ENCODE peak calls at places on chromosome 10, in four cellular contexts. P is suprapubic skin, Q is testis, O is body of pancreas. U is an unnamed sample.

GRCh38 chr10:51321968-51322367 is 247.7 kb downstream of the PRKG1 start:
- DNase-seq in P (no peak), Q (no peak), O (no peak), U (no peak)

GRCh38 chr10:12077580-12078180 is 8.9 kb downstream of the DHTKD1 start:
- DNase-seq in P (no peak), Q (no peak), O (no peak), U (no peak)

GRCh38 chr10:50582766-50583762 is 40.7 kb downstream of the SGMS1 start:
- DNase-seq in P (no peak), Q (no peak), O (no peak), U (no peak)

GRCh38 chr10:31749293-31749692 is 179.3 kb downstream of the ARHGAP12 start:
- DNase-seq in P (no peak), Q (no peak), O (peak), U (no peak)

GRCh38 chr10:88989824-88990527 is 622 bp upstream of the FAS start:
- DNase-seq in P (no peak), Q (peak), O (peak), U (peak)

GRCh38 chr10:29569778-29570177 is 65.0 kb downstream of the SVIL start:
- DNase-seq in P (no peak), Q (no peak), O (no peak), U (no peak)

GRCh38 chr10:1665681-1666080 is 71.6 kb downstream of the ADARB2 start:
- DNase-seq in P (no peak), Q (no peak), O (no peak), U (no peak)

GRCh38 chr10:66783296-66783695 is 142.5 kb upstream of the LRRTM3 start:
- DNase-seq in P (no peak), Q (no peak), O (no peak), U (no peak)

GRCh38 chr10:14665304-14665703 is 109.4 kb downstream of the FAM107B start:
- DNase-seq in P (no peak), Q (no peak), O (peak), U (no peak)

GRCh38 chr10:103793920-103794883 is 61.2 kb downstream of the SH3PXD2A start:
- DNase-seq in P (peak), Q (no peak), O (peak), U (peak)

GRCh38 chr10:60917331-60918280 is 26.4 kb downstream of the RHOBTB1 start:
- DNase-seq in P (no peak), Q (no peak), O (no peak), U (no peak)

GRCh38 chr10:100014129-100014762 is 4.5 kb upstream of the DNMBP start:
- DNase-seq in P (no peak), Q (no peak), O (no peak), U (no peak)

GRCh38 chr10:101008823-101009423 is 9.3 kb downstream of the LZTS2 start:
- DNase-seq in P (no peak), Q (no peak), O (no peak), U (no peak)

GRCh38 chr10:102434251-102434913 is 2.0 kb upstream of the CUEDC2 start:
- DNase-seq in P (no peak), Q (no peak), O (no peak), U (no peak)

GRCh38 chr10:119957451-119957850 is 64.9 kb downstream of the SEC23IP start:
- DNase-seq in P (no peak), Q (no peak), O (no peak), U (no peak)

GRCh38 chr10:87861566-87861952 is 1.8 kb downstream of the KLLN start:
- DNase-seq in P (peak), Q (peak), O (peak), U (peak)

GRCh38 chr10:48447356-48448215 is 141.1 kb downstream of the MAPK8 start:
- DNase-seq in P (no peak), Q (no peak), O (no peak), U (no peak)

GRCh38 chr10:2887391-2888070 is 179.8 kb upstream of the PFKP start:
- DNase-seq in P (no peak), Q (no peak), O (no peak), U (no peak)

GRCh38 chr10:125060851-125061556 is 99.4 kb downstream of the CTBP2 start:
- DNase-seq in P (peak), Q (peak), O (peak), U (peak)

GRCh38 chr10:72754275-72755032 is 62.5 kb downstream of the MCU start:
- DNase-seq in P (no peak), Q (no peak), O (no peak), U (no peak)

GRCh38 chr10:2150315-2150714 is 413.0 kb upstream of the ADARB2 start:
- DNase-seq in P (no peak), Q (no peak), O (no peak), U (no peak)

GRCh38 chr10:72274213-72274729 is 547 bp downstream of the DDIT4 start:
- DNase-seq in P (no peak), Q (no peak), O (no peak), U (no peak)

GRCh38 chr10:13016413-13016812 is 14.9 kb upstream of the CCDC3 start:
- DNase-seq in P (no peak), Q (no peak), O (no peak), U (no peak)

GRCh38 chr10:79374312-79375191 is 27.3 kb downstream of the PPIF start:
- DNase-seq in P (peak), Q (peak), O (peak), U (peak)

GRCh38 chr10:79070091-79070610 is 1.4 kb downstream of the ZMIZ1 start:
- DNase-seq in P (no peak), Q (peak), O (peak), U (no peak)

GRCh38 chr10:21334891-21335696 is 190.4 kb downstream of the SKIDA1 start:
- DNase-seq in P (peak), Q (no peak), O (peak), U (peak)

GRCh38 chr10:43623351-43623750 is 17.1 kb downstream of the ZNF485 start:
- DNase-seq in P (no peak), Q (no peak), O (no peak), U (no peak)

GRCh38 chr10:72540193-72540807 is 85.6 kb downstream of the MICU1 start:
- DNase-seq in P (no peak), Q (no peak), O (no peak), U (no peak)

GRCh38 chr10:22740180-22740579 is 25.8 kb upstream of the PIP4K2A start:
- DNase-seq in P (no peak), Q (no peak), O (no peak), U (no peak)

GRCh38 chr10:48604408-48605263 is at the start of gene ARHGAP22:
- DNase-seq in P (peak), Q (peak), O (peak), U (peak)

GRCh38 chr10:132469197-132469942 is 68.2 kb upstream of the INPP5A start:
- DNase-seq in P (peak), Q (no peak), O (no peak), U (no peak)

GRCh38 chr10:103069453-103070331 is 123.4 kb downstream of the NT5C2 start:
- DNase-seq in P (no peak), Q (peak), O (peak), U (peak)

GRCh38 chr10:21134645-21135395 is 237.7 kb upstream of the NEBL start:
- DNase-seq in P (no peak), Q (no peak), O (no peak), U (no peak)

GRCh38 chr10:22710139-22710745 is 4.1 kb downstream of the PIP4K2A start:
- DNase-seq in P (no peak), Q (no peak), O (peak), U (no peak)

GRCh38 chr10:107215681-107216080 is 51.2 kb upstream of the SORCS1 start:
- DNase-seq in P (no peak), Q (no peak), O (no peak), U (no peak)

GRCh38 chr10:78427497-78428031 is 393.9 kb downstream of the RPS24 start:
- DNase-seq in P (no peak), Q (no peak), O (no peak), U (no peak)

GRCh38 chr10:118106426-118106825 is 59.7 kb upstream of the RAB11FIP2 start:
- DNase-seq in P (no peak), Q (peak), O (peak), U (no peak)

GRCh38 chr10:75540357-75541335 is 109.2 kb downstream of the LRMDA start:
- DNase-seq in P (no peak), Q (no peak), O (no peak), U (no peak)

DNA sequence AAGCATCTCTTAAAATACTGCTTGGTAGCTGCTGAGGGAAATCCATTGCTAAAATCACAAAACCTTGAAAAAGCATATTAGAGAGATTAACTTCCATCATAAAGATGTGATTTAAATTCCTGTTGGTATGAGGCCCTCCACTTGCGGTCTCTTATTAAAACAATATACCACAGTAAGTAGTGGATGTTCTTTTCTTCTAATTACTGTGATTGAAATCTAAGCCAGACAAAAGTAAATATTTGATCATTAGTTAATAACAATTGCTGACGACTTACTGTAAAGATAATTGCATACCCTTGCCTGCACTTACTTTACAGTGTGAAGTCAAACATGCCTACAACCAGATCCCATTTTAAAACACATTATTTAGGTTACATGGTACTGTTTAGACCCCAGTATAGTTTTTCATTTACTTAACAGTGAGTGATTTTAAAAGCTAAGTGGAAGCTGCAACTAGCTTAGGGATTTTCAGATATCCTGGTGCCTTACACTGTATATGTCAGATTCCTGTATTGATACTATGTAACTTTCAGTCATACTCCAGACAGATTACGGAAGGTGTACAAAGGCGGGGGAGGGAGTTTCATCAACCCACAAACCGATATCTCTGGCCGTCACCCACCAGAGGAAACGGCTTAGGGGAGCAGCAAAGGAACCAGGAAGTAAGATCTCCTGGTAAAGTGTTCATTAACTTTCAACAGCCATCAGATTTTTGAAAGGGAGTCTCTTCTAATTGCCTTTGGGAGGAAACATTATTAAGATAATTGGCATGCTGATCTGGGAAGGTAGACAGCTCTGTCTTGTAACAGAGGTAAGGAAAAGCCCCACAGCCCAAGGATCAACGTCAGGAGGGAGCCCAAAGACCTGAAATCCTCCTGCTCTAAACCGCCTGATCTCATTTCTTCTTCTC is 952 bp downstream of the NRP1 start:
- DNase-seq in P (no peak), Q (no peak), O (no peak), U (no peak)
- H3K4me3 ChIP-seq in P (peak), Q (peak), O (peak), U (peak)

DNA sequence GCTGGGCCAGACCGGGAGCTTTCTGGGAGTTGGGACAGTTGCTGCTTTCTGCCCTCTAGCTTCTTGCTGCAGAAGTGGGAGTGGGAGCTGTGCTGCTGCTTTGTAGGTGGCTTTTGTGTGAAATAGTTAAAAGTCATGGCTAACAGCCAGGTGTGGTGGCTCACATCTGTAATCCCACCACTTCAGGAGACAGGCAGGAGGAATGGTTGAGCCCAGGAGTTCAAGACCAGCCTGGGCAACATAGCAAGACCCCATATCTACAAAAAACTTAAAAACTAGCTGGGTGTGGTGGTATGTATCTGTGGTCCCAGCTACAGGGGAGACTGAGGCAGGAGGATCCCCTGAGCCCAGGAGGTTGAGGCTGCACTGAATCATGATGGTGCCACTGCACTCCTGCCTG is 13.7 kb downstream of the TACR2 start:
- DNase-seq in P (no peak), Q (no peak), O (no peak), U (no peak)
- H3K27ac ChIP-seq in P (no peak), Q (no peak), O (no peak), U (peak)

GRCh38 chr10:92291921-92292860 is 1.2 kb downstream of the MARCHF5 start:
- DNase-seq in P (peak), Q (peak), O (peak), U (no peak)

GRCh38 chr10:92291610-92291859 is 568 bp downstream of the MARCHF5 start:
- DNase-seq in P (no peak), Q (no peak), O (no peak), U (no peak)

GRCh38 chr10:92290837-92291609 is at the start of the genes CPEB3 and MARCHF5:
- DNase-seq in P (peak), Q (peak), O (peak), U (peak)

GRCh38 chr10:92290076-92290836 is 622 bp downstream of the CPEB3 start:
- DNase-seq in P (no peak), Q (peak), O (peak), U (peak)
- TF ChIP-seq POLR2A in P (no peak), Q (no peak), O (no peak), U (no peak)

DNA sequence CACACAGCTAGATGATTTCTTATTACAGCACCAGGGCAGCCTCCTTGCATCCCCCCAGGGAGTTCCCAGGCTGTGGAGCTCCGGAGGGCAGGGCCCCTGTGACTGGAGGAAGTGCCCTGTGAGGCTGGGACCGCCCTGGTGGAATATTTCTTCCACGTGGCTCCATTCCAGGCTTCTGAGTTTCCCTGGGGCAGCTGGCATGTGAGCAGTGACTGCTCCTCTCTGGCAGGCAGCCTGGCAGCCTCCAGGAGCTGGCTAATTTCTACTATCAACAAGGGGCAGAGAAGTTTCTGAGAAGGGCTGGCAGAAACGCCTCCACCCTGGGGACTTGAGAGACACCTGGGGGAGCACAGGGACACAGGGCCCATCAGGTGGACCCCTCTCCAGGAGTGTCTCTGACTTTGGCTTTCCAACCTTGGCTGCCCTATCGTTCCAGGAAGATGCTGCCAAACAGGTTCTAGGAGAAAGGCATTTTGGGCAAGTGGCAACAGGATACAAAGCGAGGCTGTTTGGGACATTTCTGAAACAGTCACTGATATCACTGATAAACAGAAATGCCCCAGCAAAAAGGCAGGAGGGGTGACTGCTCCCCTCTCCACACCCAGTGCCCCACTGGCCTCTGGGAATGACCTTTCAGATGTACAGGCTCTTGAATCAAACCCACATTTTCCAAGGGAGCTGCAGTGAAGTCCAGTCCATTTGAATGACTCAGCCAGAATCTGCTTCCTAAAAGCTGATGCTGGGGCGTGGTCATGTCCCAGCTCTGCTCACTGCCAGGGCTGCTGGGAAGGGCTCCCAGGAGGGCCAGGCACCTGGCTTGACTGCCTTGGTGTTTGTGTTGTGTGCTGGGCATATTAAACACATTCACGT is 16.1 kb downstream of the MYOF start:
- DNase-seq in P (peak), Q (peak), O (peak), U (peak)
- H3K4me3 ChIP-seq in P (no peak), Q (no peak), O (no peak), U (no peak)

GRCh38 chr10:82925547-82925946 is 1050.6 kb downstream of the NRG3 start:
- DNase-seq in P (no peak), Q (no peak), O (no peak), U (no peak)
- H3K27ac ChIP-seq in P (no peak), Q (no peak), O (no peak), U (no peak)

GRCh38 chr10:122019414-122019975 is 30.5 kb downstream of the TACC2 start:
- DNase-seq in P (no peak), Q (no peak), O (peak), U (no peak)
- TF ChIP-seq POLR2A in P (no peak), Q (no peak), O (peak), U (no peak)